ENCODE peak calls at places on chromosomes 1 and 21, in ten cellular contexts. C is GM04503; U is NAMALWA; K is KBM-7; R is heart left ventricle; B is activated effector memory CD4-positive, alpha-beta T cell treated with anti-CD3 and anti-CD28 coated beads, Interleukin-2, amount 50 U/mL, for 16 hours; T is activated CD8-positive, alpha-beta memory T cell treated with anti-CD3 and anti-CD28 coated beads for 1 hour; N is Peyer's patch; X is stomach; D is HEK293T. Q is an unnamed sample.

GRCh38 chr1:202208458-202208857 is 14.9 kb downstream of the LGR6 start:
- DNase-seq in C (no peak), U (no peak), K (no peak), R (no peak), B (no peak), T (no peak), N (no peak), X (no peak), D (no peak), Q (no peak)

GRCh38 chr1:234970731-234971476 is 157.7 kb downstream of the TOMM20 start:
- DNase-seq in C (peak), U (no peak), K (peak), R (no peak), B (no peak), T (no peak), N (no peak), X (peak), D (no peak), Q (no peak)

GRCh38 chr1:178693368-178693767 is 31.7 kb upstream of the RALGPS2 start:
- DNase-seq in C (no peak), U (no peak), K (no peak), R (no peak), B (no peak), T (no peak), N (no peak), X (no peak), D (peak), Q (no peak)

GRCh38 chr21:38520511-38520910 is 22.2 kb upstream of the ERG start:
- DNase-seq in C (no peak), U (no peak), K (no peak), R (no peak), B (no peak), T (no peak), N (no peak), X (no peak), D (no peak), Q (no peak)

GRCh38 chr1:85352055-85352454 is 75.6 kb upstream of the BCL10 start:
- DNase-seq in C (no peak), U (no peak), K (no peak), R (no peak), B (no peak), T (no peak), N (no peak), X (no peak), D (no peak), Q (no peak)

GRCh38 chr1:202852163-202852904 is 36.6 kb downstream of the RABIF start:
- DNase-seq in C (no peak), U (peak), K (peak), R (peak), B (peak), T (no peak), N (no peak), X (peak), D (peak), Q (peak)

GRCh38 chr21:14863745-14864210 is 201.0 kb downstream of the NRIP1 start:
- DNase-seq in C (no peak), U (no peak), K (no peak), R (no peak), B (no peak), T (no peak), N (no peak), X (no peak), D (no peak), Q (no peak)

GRCh38 chr1:238690415-238690814 is 696.0 kb upstream of the CHRM3 start:
- DNase-seq in C (no peak), U (no peak), K (no peak), R (no peak), B (no peak), T (no peak), N (no peak), X (no peak), D (no peak), Q (no peak)

GRCh38 chr21:31444061-31444460 is 100.0 kb upstream of the TIAM1 start:
- DNase-seq in C (no peak), U (no peak), K (no peak), R (no peak), B (no peak), T (no peak), N (no peak), X (no peak), D (no peak), Q (no peak)

GRCh38 chr1:19317126-19317910 is 5.2 kb downstream of the SLC66A1 start:
- DNase-seq in C (no peak), U (no peak), K (no peak), R (peak), B (peak), T (no peak), N (peak), X (no peak), D (peak), Q (no peak)

GRCh38 chr21:14737922-14738321 is 191.8 kb upstream of the SAMSN1 start:
- DNase-seq in C (no peak), U (peak), K (peak), R (no peak), B (peak), T (peak), N (no peak), X (peak), D (peak), Q (peak)